ENCODE peak calls at places on chromosomes 11 and 22, in five cellular contexts. Z, U, W, B and J are unnamed samples. For H3K4me1, the result is how much of the 10 kb centered on the place peaks cover.

GRCh38 chr11:110311783-110312578 is 15.6 kb upstream of the RDX start:
- DNase-seq in Z (no peak), U (no peak), W (no peak), B (no peak), J (no peak)

GRCh38 chr22:49760630-49761571 is 66.8 kb downstream of the BRD1 start:
- DNase-seq in Z (no peak), U (no peak), W (peak), B (no peak), J (no peak)

GRCh38 chr11:129910360-129910759 is 15.0 kb upstream of the NFRKB start:
- DNase-seq in Z (no peak), U (no peak), W (no peak), B (no peak), J (no peak)

GRCh38 chr11:67289651-67290479 is 762 bp downstream of the ANKRD13D start:
- DNase-seq in Z (no peak), U (no peak), W (no peak), B (peak), J (no peak)

GRCh38 chr22:38860291-38861169 is 11.5 kb downstream of the CBX6 start:
- DNase-seq in Z (no peak), U (no peak), W (no peak), B (no peak), J (no peak)

GRCh38 chr11:69540118-69541000 is 58.9 kb downstream of the LINC01488 start:
- DNase-seq in Z (no peak), U (no peak), W (peak), B (no peak), J (peak)

GRCh38 chr11:73480677-73481076 is 104.5 kb downstream of the RELT start:
- DNase-seq in Z (no peak), U (no peak), W (no peak), B (no peak), J (no peak)

GRCh38 chr11:35419713-35420333 is 465 bp upstream of the SLC1A2 start:
- DNase-seq in Z (no peak), U (no peak), W (no peak), B (no peak), J (no peak)

GRCh38 chr22:38177926-38178604 is 3.6 kb downstream of the PLA2G6 start:
- DNase-seq in Z (peak), U (no peak), W (no peak), B (peak), J (no peak)

GRCh38 chr11:30128269-30128932 is 102.4 kb upstream of the FSHB start:
- DNase-seq in Z (peak), U (no peak), W (no peak), B (no peak), J (no peak)

GRCh38 chr22:32617883-32618282 is 143.3 kb downstream of the FBXO7 start:
- DNase-seq in Z (no peak), U (no peak), W (no peak), B (no peak), J (no peak)

GRCh38 chr11:115871161-115871750 is 367.0 kb upstream of the CADM1 start:
- DNase-seq in Z (no peak), U (no peak), W (no peak), B (no peak), J (no peak)
- H3K4me1 ChIP-seq in Z (under half), U (under half), W (under half), B (under half), J (under half)

DNA sequence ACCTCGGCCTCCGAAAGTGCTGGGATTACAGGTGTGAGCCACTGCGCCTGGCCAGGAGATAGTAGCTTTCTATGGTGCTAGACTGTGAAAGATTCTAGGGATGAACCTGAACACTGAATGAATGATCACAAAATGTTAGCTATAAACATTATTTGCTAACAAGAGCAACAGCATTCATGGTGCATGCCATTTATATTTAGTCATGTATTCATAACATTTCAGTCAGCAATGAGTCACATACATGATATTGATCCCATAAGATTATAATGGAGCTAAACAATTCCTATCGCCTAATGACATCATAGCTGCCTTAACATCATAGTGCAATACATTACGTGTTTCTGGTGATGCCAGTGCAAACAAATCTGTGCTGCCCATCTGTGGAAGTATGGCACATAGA is 164.0 kb downstream of the ARHGAP42 start:
- DNase-seq in Z (no peak), U (no peak), W (no peak), B (no peak), J (no peak)
- H3K4me3 ChIP-seq in Z (no peak), U (no peak), W (no peak), B (no peak), J (no peak)

DNA sequence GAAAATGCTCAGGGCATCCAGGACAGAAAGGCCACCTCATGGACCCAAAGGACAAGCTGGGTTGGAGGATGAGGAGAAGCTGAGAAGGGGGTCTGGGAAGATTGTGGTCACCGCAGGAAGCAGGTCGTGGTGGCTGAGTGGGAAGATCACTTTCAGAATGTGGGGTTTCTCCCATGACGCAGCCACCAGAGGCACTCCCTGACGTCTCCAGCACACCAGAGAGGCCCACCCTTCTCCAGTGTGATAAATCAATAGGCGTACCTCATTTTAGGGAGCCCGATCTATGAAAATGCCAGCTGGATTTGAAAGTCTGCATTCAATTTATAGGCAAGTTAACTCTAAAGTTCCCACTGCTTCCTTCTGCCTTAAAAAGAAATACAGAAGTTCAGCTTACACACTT is 10.5 kb downstream of the TSPAN18 start:
- DNase-seq in Z (no peak), U (no peak), W (no peak), B (no peak), J (no peak)
- H3K4me1 ChIP-seq in Z (under half), U (half or more), W (under half), B (under half), J (under half)

DNA sequence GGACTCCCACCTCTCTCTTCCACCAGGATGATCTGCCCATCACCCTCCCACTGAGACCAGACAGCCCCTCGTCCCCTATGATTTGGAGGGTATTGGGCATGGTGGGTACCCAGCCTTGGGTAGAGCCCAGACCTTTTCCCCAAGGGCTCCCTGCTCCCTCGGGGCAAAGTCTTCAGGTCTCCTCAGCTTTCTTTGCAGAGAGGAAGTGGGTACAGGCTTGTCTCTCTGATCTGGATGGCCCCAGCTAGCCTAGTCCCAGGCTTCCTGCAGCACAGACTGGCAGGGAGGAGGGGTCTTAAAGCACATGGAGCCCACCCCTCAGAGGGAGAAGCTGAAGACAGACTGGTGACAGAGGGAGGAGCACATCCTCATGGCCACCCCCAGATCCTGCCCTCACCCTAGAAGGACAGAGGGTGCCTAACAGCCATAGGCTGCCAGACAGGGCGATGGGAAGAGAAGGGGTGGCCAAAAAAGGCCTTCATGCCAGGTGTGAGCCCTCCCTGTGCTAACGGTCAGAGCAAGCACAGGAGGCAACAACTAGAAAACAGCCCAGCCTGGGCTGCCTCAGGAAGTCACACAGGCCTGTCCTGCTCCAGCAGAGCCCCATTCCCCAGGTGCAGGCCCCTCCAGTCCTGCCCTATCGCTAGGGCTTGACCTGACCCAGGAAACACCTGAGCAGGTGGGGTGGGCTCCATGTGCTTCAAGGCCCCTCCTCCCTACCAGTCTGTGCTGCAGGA is 30.4 kb downstream of the SLC22A12 start:
- DNase-seq in Z (no peak), U (no peak), W (no peak), B (no peak), J (no peak)
- H3K4me3 ChIP-seq in Z (no peak), U (no peak), W (no peak), B (no peak), J (no peak)